ENCODE peak calls at places on chromosomes 3 and 15, in seven cellular contexts. R is GM04503; J is stimulated activated CD8-positive, alpha-beta memory T cell treated with anti-CD3 and anti-CD28 coated beads, Interleukin-12 subunit alpha, Interleukin-12 subunit beta, amount 100 ng/mL, for 1 hour; G is stimulated activated CD4-positive, alpha-beta T cell treated with anti-CD3 and anti-CD28 coated beads, Interleukin-1b, Interleukin-23, amount 100 ng/mL, for 48 hours; K is NCI-H82; H is astrocyte of the spinal cord; Q is NCI-H748 treated with DMSO at 0.1 percent for 48 hours. S is an unnamed sample.

GRCh38 chr3:27666708-27667107 is 55.4 kb downstream of the EOMES start:
- DNase-seq in G (no peak), R (no peak), Q (no peak), H (peak), K (peak), J (no peak), S (peak)

GRCh38 chr15:55546718-55547117 is 38.7 kb upstream of the DNAAF4 start:
- DNase-seq in R (no peak), K (no peak), Q (no peak), G (no peak), H (no peak), J (no peak), S (no peak)

GRCh38 chr3:126484662-126485061 is 9.0 kb upstream of the ZXDC start:
- DNase-seq in G (no peak), J (no peak), Q (no peak), K (no peak), H (no peak), R (no peak), S (no peak)

GRCh38 chr3:111627092-111627491 is 31.9 kb upstream of the ZBED2 start:
- DNase-seq in R (no peak), Q (no peak), G (no peak), J (no peak), H (no peak), K (no peak), S (no peak)

GRCh38 chr3:184145120-184145524 is 10.0 kb downstream of the EIF2B5 start:
- DNase-seq in Q (no peak), J (no peak), H (peak), G (no peak), K (peak), R (no peak), S (no peak)

GRCh38 chr3:16842710-16843270 is 42.0 kb upstream of the PLCL2 start:
- DNase-seq in H (no peak), J (no peak), G (no peak), K (peak), Q (peak), R (no peak), S (no peak)

GRCh38 chr3:178083906-178084823 is 452.1 kb upstream of the KCNMB2 start:
- DNase-seq in R (no peak), G (no peak), J (no peak), K (peak), H (peak), Q (peak), S (peak)

GRCh38 chr3:110881069-110881468 is 190.5 kb upstream of the NECTIN3 start:
- DNase-seq in R (no peak), Q (peak), G (peak), H (peak), J (no peak), K (peak), S (no peak)

GRCh38 chr3:17765819-17766472 is 23.5 kb upstream of the TBC1D5 start:
- DNase-seq in H (no peak), G (no peak), K (no peak), R (no peak), Q (no peak), J (no peak), S (no peak)

GRCh38 chr3:127536818-127537810 is 53.4 kb downstream of the TPRA1 start:
- DNase-seq in H (no peak), K (peak), J (no peak), Q (peak), R (no peak), G (no peak), S (peak)

GRCh38 chr15:88835646-88836045 is 32.4 kb downstream of the ACAN start:
- DNase-seq in H (no peak), J (no peak), G (no peak), Q (no peak), R (peak), K (no peak), S (no peak)

GRCh38 chr15:76253851-76254440 is 57.3 kb downstream of the ETFA start:
- DNase-seq in H (peak), G (no peak), K (peak), J (no peak), R (no peak), Q (no peak), S (no peak)

GRCh38 chr15:40445411-40446055 is 4.8 kb downstream of the BAHD1 start:
- DNase-seq in K (no peak), G (no peak), J (no peak), H (peak), Q (no peak), R (no peak), S (no peak)

GRCh38 chr15:66940368-66940767 is 125.0 kb upstream of the SMAD3 start:
- DNase-seq in R (no peak), K (no peak), Q (no peak), J (no peak), G (peak), H (no peak), S (no peak)

GRCh38 chr15:70390723-70391122 is 293.0 kb upstream of the TLE3 start:
- DNase-seq in G (no peak), K (no peak), R (no peak), Q (no peak), J (no peak), H (no peak), S (no peak)

GRCh38 chr3:156304406-156304805 is 184.0 kb downstream of the KCNAB1 start:
- DNase-seq in H (peak), Q (no peak), K (no peak), J (no peak), G (no peak), R (peak), S (no peak)

GRCh38 chr3:6622712-6623111 is 238.2 kb upstream of the GRM7 start:
- DNase-seq in H (no peak), J (no peak), Q (no peak), R (no peak), G (no peak), K (no peak), S (no peak)

GRCh38 chr3:12224181-12225147 is 64.4 kb upstream of the PPARG start:
- DNase-seq in Q (no peak), R (no peak), H (peak), G (no peak), K (no peak), J (no peak), S (no peak)

GRCh38 chr3:187186801-187187421 is 10.4 kb upstream of the RTP1 start:
- DNase-seq in K (no peak), Q (no peak), G (no peak), J (no peak), R (peak), H (peak), S (no peak)

S was measured in retina.